ENCODE peak calls at places on chromosomes 11 and 22, in four cellular contexts. One of them, this sample, is unnamed.

GRCh38 chr11:2577071-2578005 is 122.5 kb downstream of the KCNQ1OT1 start:
- DNase-seq in bronchial epithelial cell: no peak
- DNase-seq in NCI-H510A treated with DMSO at 0.1 percent for 48 hours: no peak
- DNase-seq in amygdala: no peak
- DNase-seq in this sample: no peak

GRCh38 chr22:19166421-19166820 is 12.1 kb downstream of the SLC25A1 start:
- DNase-seq in amygdala: no peak
- DNase-seq in bronchial epithelial cell: no peak
- DNase-seq in NCI-H510A treated with DMSO at 0.1 percent for 48 hours: no peak
- DNase-seq in this sample: no peak

GRCh38 chr22:46537221-46537945 is at the start of gene CELSR1:
- DNase-seq in bronchial epithelial cell: peak; percentile 50
- DNase-seq in amygdala: no peak
- DNase-seq in NCI-H510A treated with DMSO at 0.1 percent for 48 hours: no peak
- DNase-seq in this sample: no peak

GRCh38 chr11:133968300-133968699 is 11.5 kb upstream of the IGSF9B start:
- DNase-seq in amygdala: no peak
- DNase-seq in bronchial epithelial cell: no peak
- DNase-seq in NCI-H510A treated with DMSO at 0.1 percent for 48 hours: no peak
- DNase-seq in this sample: no peak

GRCh38 chr11:68841718-68842426 is at the start of gene CPT1A:
- DNase-seq in bronchial epithelial cell: no peak
- DNase-seq in amygdala: peak; percentile 34
- DNase-seq in NCI-H510A treated with DMSO at 0.1 percent for 48 hours: peak; percentile 76
- DNase-seq in this sample: peak; percentile 43

GRCh38 chr11:1532606-1533341 is 39.3 kb downstream of the DUSP8 start:
- DNase-seq in bronchial epithelial cell: peak; percentile 74
- DNase-seq in amygdala: no peak
- DNase-seq in NCI-H510A treated with DMSO at 0.1 percent for 48 hours: no peak
- DNase-seq in this sample: no peak

GRCh38 chr22:45314054-45314721 is 4.5 kb downstream of the FAM118A start:
- DNase-seq in bronchial epithelial cell: no peak
- DNase-seq in NCI-H510A treated with DMSO at 0.1 percent for 48 hours: no peak
- DNase-seq in amygdala: no peak
- DNase-seq in this sample: no peak

GRCh38 chr11:112352907-112353306 is 92.2 kb upstream of the PLET1 start:
- DNase-seq in NCI-H510A treated with DMSO at 0.1 percent for 48 hours: no peak
- DNase-seq in bronchial epithelial cell: peak; percentile 62
- DNase-seq in amygdala: no peak
- DNase-seq in this sample: no peak

GRCh38 chr11:72398058-72398758 is 36.1 kb downstream of the CLPB start:
- DNase-seq in amygdala: no peak
- DNase-seq in bronchial epithelial cell: no peak
- DNase-seq in NCI-H510A treated with DMSO at 0.1 percent for 48 hours: peak; percentile 61
- DNase-seq in this sample: no peak

GRCh38 chr11:44737686-44738085 is 10.9 kb downstream of the TSPAN18 start:
- DNase-seq in bronchial epithelial cell: no peak
- DNase-seq in amygdala: no peak
- DNase-seq in NCI-H510A treated with DMSO at 0.1 percent for 48 hours: no peak
- DNase-seq in this sample: no peak

GRCh38 chr11:12275818-12276217 is 101.6 kb upstream of the PARVA start:
- DNase-seq in bronchial epithelial cell: no peak
- DNase-seq in amygdala: no peak
- DNase-seq in NCI-H510A treated with DMSO at 0.1 percent for 48 hours: no peak
- DNase-seq in this sample: no peak

GRCh38 chr11:92008249-92008648 is 216.4 kb upstream of the FAT3 start:
- DNase-seq in NCI-H510A treated with DMSO at 0.1 percent for 48 hours: no peak
- DNase-seq in bronchial epithelial cell: no peak
- DNase-seq in amygdala: no peak
- DNase-seq in this sample: no peak

GRCh38 chr11:114193730-114194674 is 102.2 kb upstream of the NNMT start:
- DNase-seq in amygdala: no peak
- DNase-seq in bronchial epithelial cell: peak; percentile 27
- DNase-seq in NCI-H510A treated with DMSO at 0.1 percent for 48 hours: no peak
- DNase-seq in this sample: no peak

This sample was measured in DMS79 treated with DMSO at 0.1 percent for 48 hours.